ENCODE peak calls at places on chromosomes 2 and 18, in seven cellular contexts. B is endodermal cell; Y is cardiac muscle cell; F is CD4-positive, alpha-beta T cell; D is uterus; M is AG04450; K is colonic mucosa. P is an unnamed sample.
A peak's percentile ranks its signal among the peaks of the same experiment; 100 is the strongest.

GRCh38 chr2:203659650-203660049 is 46.8 kb upstream of the CD28 start:
- DNase-seq in M (no peak), K (no peak), B (no peak), D (no peak), Y (no peak), F (no peak), P (no peak)

GRCh38 chr2:127085260-127085666 is 21.7 kb downstream of the BIN1 start:
- DNase-seq in F (no peak), K (no peak), B (no peak), Y (peak; percentile 71), M (no peak), D (no peak), P (peak; percentile 51)

GRCh38 chr2:65885266-65885665 is 452.9 kb upstream of the SPRED2 start:
- DNase-seq in F (no peak), Y (peak; percentile 57), M (no peak), D (no peak), B (no peak), K (no peak), P (no peak)

GRCh38 chr18:36672437-36673344 is 156.1 kb downstream of the TPGS2 start:
- DNase-seq in Y (no peak), D (no peak), K (peak; percentile 39), M (no peak), B (no peak), F (no peak), P (no peak)

GRCh38 chr2:37776487-37776886 is 105.0 kb upstream of the CDC42EP3 start:
- DNase-seq in D (no peak), K (no peak), F (no peak), M (peak; percentile 78), B (peak; percentile 64), Y (no peak), P (no peak)

GRCh38 chr2:7567646-7568045 is 650.4 kb downstream of the RNF144A start:
- DNase-seq in B (no peak), K (peak; percentile 17), F (peak; percentile 7), D (no peak), M (no peak), Y (peak; percentile 5), P (peak; percentile 46)

GRCh38 chr2:148675708-148676107 is 31.2 kb downstream of the EPC2 start:
- DNase-seq in D (no peak), M (no peak), F (no peak), Y (no peak), B (no peak), K (no peak), P (no peak)

GRCh38 chr2:239858179-239858578 is 167.0 kb downstream of the NDUFA10 start:
- DNase-seq in Y (no peak), F (no peak), K (no peak), M (no peak), B (peak; percentile 5), D (no peak), P (no peak)

GRCh38 chr2:241870081-241870541 is 582 bp downstream of the RTP5 start:
- DNase-seq in F (no peak), M (no peak), D (no peak), K (no peak), B (no peak), Y (no peak), P (no peak)

GRCh38 chr18:64295839-64296238 is 147.0 kb upstream of the LINC00305 start:
- DNase-seq in Y (no peak), M (no peak), F (no peak), K (no peak), D (no peak), B (no peak), P (no peak)

GRCh38 chr2:197345846-197346370 is 35.3 kb upstream of the ANKRD44 start:
- DNase-seq in D (no peak), M (no peak), Y (no peak), F (no peak), B (peak; percentile 35), K (no peak), P (no peak)

GRCh38 chr2:101360229-101360628 is 27.1 kb downstream of the CREG2 start:
- DNase-seq in D (no peak), B (no peak), Y (no peak), K (no peak), M (no peak), F (no peak), P (peak; percentile 79)

GRCh38 chr2:429142-429541 is 141.3 kb upstream of the ALKAL2 start:
- DNase-seq in B (no peak), K (no peak), Y (no peak), F (no peak), D (no peak), M (no peak), P (no peak)

GRCh38 chr2:64792995-64793639 is 139.4 kb upstream of the SERTAD2 start:
- DNase-seq in K (no peak), D (no peak), B (no peak), F (no peak), Y (no peak), M (no peak), P (no peak)

GRCh38 chr2:230582851-230583283 is 129.8 kb upstream of the CAB39 start:
- DNase-seq in M (no peak), B (no peak), Y (no peak), F (no peak), K (no peak), D (no peak), P (no peak)

GRCh38 chr2:120579916-120580685 is 155.6 kb upstream of the GLI2 start:
- DNase-seq in Y (no peak), M (no peak), F (no peak), K (no peak), B (no peak), D (no peak), P (no peak)

GRCh38 chr2:165582409-165582808 is 112.9 kb downstream of the CSRNP3 start:
- DNase-seq in K (no peak), F (no peak), Y (no peak), M (no peak), B (no peak), D (no peak), P (no peak)

GRCh38 chr2:214507032-214507431 is 96.2 kb downstream of the VWC2L start:
- DNase-seq in M (no peak), F (no peak), D (no peak), Y (no peak), K (no peak), B (no peak), P (no peak)

GRCh38 chr2:8536686-8537571 is 144.9 kb upstream of the ID2 start:
- DNase-seq in K (no peak), F (no peak), Y (no peak), M (no peak), B (no peak), D (peak; percentile 14), P (no peak)

GRCh38 chr2:178870703-178871102 is 63.5 kb upstream of the TTN start:
- DNase-seq in M (no peak), B (no peak), K (no peak), D (no peak), Y (no peak), F (no peak), P (no peak)

GRCh38 chr18:55856191-55856590 is 268.2 kb upstream of the TCF4 start:
- DNase-seq in K (no peak), F (no peak), Y (no peak), B (peak; percentile 59), M (peak; percentile 63), D (no peak), P (no peak)

GRCh38 chr2:179264238-179265081 is at the start of gene SESTD1:
- DNase-seq in D (peak; percentile 43), F (peak; percentile 34), Y (peak; percentile 82), M (no peak), B (peak; percentile 88), K (peak; percentile 69), P (peak; percentile 82)

GRCh38 chr2:15588329-15588919 is 3.2 kb upstream of the DDX1 start:
- DNase-seq in B (peak; percentile 87), D (peak; percentile 15), F (peak; percentile 9), M (peak; percentile 7), K (peak; percentile 52), Y (peak; percentile 74), P (peak; percentile 57)

GRCh38 chr2:217900010-217900779 is 102.6 kb downstream of the TNS1 start:
- DNase-seq in Y (no peak), B (peak; percentile 60), D (no peak), F (no peak), M (no peak), K (no peak), P (no peak)

GRCh38 chr18:31723998-31724711 is 36.5 kb downstream of the SLC25A52 start:
- DNase-seq in F (no peak), M (no peak), K (no peak), Y (no peak), B (no peak), D (peak; percentile 17), P (peak; percentile 37)

GRCh38 chr2:182761903-182762302 is 45.8 kb downstream of the DNAJC10 start:
- DNase-seq in F (no peak), D (peak; percentile 37), K (no peak), B (no peak), Y (peak; percentile 20), M (no peak), P (no peak)

GRCh38 chr2:232420463-232421188 is 14.0 kb downstream of the ALPG start:
- DNase-seq in K (peak; percentile 59), Y (peak; percentile 60), M (no peak), D (no peak), B (peak; percentile 89), F (no peak), P (peak; percentile 63)

GRCh38 chr2:232419245-232420072 is 12.8 kb downstream of the ALPG start:
- DNase-seq in Y (peak; percentile 23), K (no peak), F (no peak), D (no peak), B (peak; percentile 83), M (no peak), P (no peak)

GRCh38 chr2:232418466-232419244 is 12.0 kb downstream of the ALPG start:
- DNase-seq in K (no peak), M (no peak), D (no peak), B (peak; percentile 77), Y (peak; percentile 18), F (no peak), P (peak; percentile 35)

GRCh38 chr2:232421189-232421785 is 14.6 kb downstream of the ALPG start:
- DNase-seq in B (peak; percentile 80), M (no peak), D (no peak), F (no peak), K (peak; percentile 42), Y (no peak), P (no peak)

GRCh38 chr2:232420073-232420454 is 13.4 kb downstream of the ALPG start:
- DNase-seq in D (no peak), Y (no peak), B (no peak), F (no peak), M (no peak), K (no peak), P (no peak)
- H3K27me3 ChIP-seq in D (peaks cover 9% of the 10 kb centered on the region), Y (peaks cover 99% of the 10 kb centered on the region), B (peaks cover 90% of the 10 kb centered on the region), F (peaks cover 47% of the 10 kb centered on the region), M (peaks cover 62% of the 10 kb centered on the region), K (peaks cover 41% of the 10 kb centered on the region), P (peaks cover 41% of the 10 kb centered on the region)

GRCh38 chr2:100179806-100180205 is 37.4 kb upstream of the AFF3 start:
- DNase-seq in M (no peak), D (no peak), K (no peak), F (no peak), B (no peak), Y (no peak), P (no peak)
- H3K27me3 ChIP-seq in M (no peaks in the 10 kb centered on the region), D (no peaks in the 10 kb centered on the region), K (no peaks in the 10 kb centered on the region), F (no peaks in the 10 kb centered on the region), B (peaks cover 8% of the 10 kb centered on the region), Y (no peaks in the 10 kb centered on the region), P (no peaks in the 10 kb centered on the region)

GRCh38 chr2:23238011-23238657 is 146.8 kb upstream of the KLHL29 start:
- DNase-seq in M (no peak), D (no peak), F (no peak), B (no peak), Y (no peak), K (no peak), P (no peak)
- H3K27me3 ChIP-seq in M (no peaks in the 10 kb centered on the region), D (no peaks in the 10 kb centered on the region), F (no peaks in the 10 kb centered on the region), B (no peaks in the 10 kb centered on the region), Y (no peaks in the 10 kb centered on the region), K (no peaks in the 10 kb centered on the region), P (no peaks in the 10 kb centered on the region)

GRCh38 chr2:238854246-238854645 is 6.4 kb downstream of the TWIST2 start:
- DNase-seq in B (peak; percentile 31), M (no peak), K (no peak), F (no peak), D (no peak), Y (no peak), P (no peak)
- H3K27me3 ChIP-seq in B (peaks cover 46% of the 10 kb centered on the region), M (no peaks in the 10 kb centered on the region), K (peaks cover 6% of the 10 kb centered on the region), F (peaks cover 25% of the 10 kb centered on the region), D (no peaks in the 10 kb centered on the region), Y (no peaks in the 10 kb centered on the region), P (peaks cover 4% of the 10 kb centered on the region)